ENCODE peak calls at places on chromosomes 2 and 18, in six cellular contexts. One of them, this sample, is unnamed.

GRCh38 chr2:727071-727470 is 49.9 kb upstream of the TMEM18 start:
- DNase-seq in GM12865: peak; percentile 61
- DNase-seq in lung: no peak
- DNase-seq in stimulated activated CD4-positive, alpha-beta T cell treated with anti-CD3 and anti-CD28 coated beads, Interleukin-4, amount 100 ng/mL, for 1 hour: no peak
- DNase-seq in H9: no peak
- DNase-seq in activated CD4-positive, alpha-beta T cell treated with anti-CD3 and anti-CD28 coated beads, Interleukin-2, amount 50 U/mL, for 24 hours: no peak
- DNase-seq in this sample: no peak

GRCh38 chr2:160010361-160011145 is 51.9 kb downstream of the PLA2R1 start:
- DNase-seq in GM12865: no peak
- DNase-seq in lung: no peak
- DNase-seq in stimulated activated CD4-positive, alpha-beta T cell treated with anti-CD3 and anti-CD28 coated beads, Interleukin-4, amount 100 ng/mL, for 1 hour: no peak
- DNase-seq in H9: no peak
- DNase-seq in activated CD4-positive, alpha-beta T cell treated with anti-CD3 and anti-CD28 coated beads, Interleukin-2, amount 50 U/mL, for 24 hours: no peak
- DNase-seq in this sample: no peak

GRCh38 chr18:23401400-23402347 is 51.4 kb upstream of the RIOK3 start:
- DNase-seq in GM12865: no peak
- DNase-seq in lung: peak; percentile 38
- DNase-seq in stimulated activated CD4-positive, alpha-beta T cell treated with anti-CD3 and anti-CD28 coated beads, Interleukin-4, amount 100 ng/mL, for 1 hour: no peak
- DNase-seq in H9: peak; percentile 67
- DNase-seq in activated CD4-positive, alpha-beta T cell treated with anti-CD3 and anti-CD28 coated beads, Interleukin-2, amount 50 U/mL, for 24 hours: no peak
- DNase-seq in this sample: no peak

GRCh38 chr2:169107645-169108044 is 38.3 kb downstream of the DHRS9 start:
- DNase-seq in GM12865: peak; percentile 46
- DNase-seq in lung: no peak
- DNase-seq in stimulated activated CD4-positive, alpha-beta T cell treated with anti-CD3 and anti-CD28 coated beads, Interleukin-4, amount 100 ng/mL, for 1 hour: no peak
- DNase-seq in H9: no peak
- DNase-seq in activated CD4-positive, alpha-beta T cell treated with anti-CD3 and anti-CD28 coated beads, Interleukin-2, amount 50 U/mL, for 24 hours: no peak
- DNase-seq in this sample: no peak

GRCh38 chr2:107591541-107591940 is 235.2 kb upstream of the RGPD4 start:
- DNase-seq in GM12865: no peak
- DNase-seq in lung: no peak
- DNase-seq in stimulated activated CD4-positive, alpha-beta T cell treated with anti-CD3 and anti-CD28 coated beads, Interleukin-4, amount 100 ng/mL, for 1 hour: no peak
- DNase-seq in H9: no peak
- DNase-seq in activated CD4-positive, alpha-beta T cell treated with anti-CD3 and anti-CD28 coated beads, Interleukin-2, amount 50 U/mL, for 24 hours: no peak
- DNase-seq in this sample: no peak

GRCh38 chr2:182594286-182594685 is 121.8 kb upstream of the DNAJC10 start:
- DNase-seq in GM12865: no peak
- DNase-seq in lung: no peak
- DNase-seq in stimulated activated CD4-positive, alpha-beta T cell treated with anti-CD3 and anti-CD28 coated beads, Interleukin-4, amount 100 ng/mL, for 1 hour: no peak
- DNase-seq in H9: no peak
- DNase-seq in activated CD4-positive, alpha-beta T cell treated with anti-CD3 and anti-CD28 coated beads, Interleukin-2, amount 50 U/mL, for 24 hours: no peak
- DNase-seq in this sample: no peak

GRCh38 chr2:158755310-158755709 is 39.8 kb upstream of the DAPL1 start:
- DNase-seq in GM12865: no peak
- DNase-seq in lung: no peak
- DNase-seq in stimulated activated CD4-positive, alpha-beta T cell treated with anti-CD3 and anti-CD28 coated beads, Interleukin-4, amount 100 ng/mL, for 1 hour: no peak
- DNase-seq in H9: no peak
- DNase-seq in activated CD4-positive, alpha-beta T cell treated with anti-CD3 and anti-CD28 coated beads, Interleukin-2, amount 50 U/mL, for 24 hours: no peak
- DNase-seq in this sample: no peak

GRCh38 chr2:3461781-3462492 is 57.4 kb downstream of the ADI1 start:
- DNase-seq in GM12865: peak; percentile 82
- DNase-seq in lung: no peak
- DNase-seq in stimulated activated CD4-positive, alpha-beta T cell treated with anti-CD3 and anti-CD28 coated beads, Interleukin-4, amount 100 ng/mL, for 1 hour: no peak
- DNase-seq in H9: no peak
- DNase-seq in activated CD4-positive, alpha-beta T cell treated with anti-CD3 and anti-CD28 coated beads, Interleukin-2, amount 50 U/mL, for 24 hours: no peak
- DNase-seq in this sample: peak; percentile 40

GRCh38 chr18:9901377-9901776 is 12.4 kb upstream of the VAPA start:
- DNase-seq in GM12865: no peak
- DNase-seq in lung: no peak
- DNase-seq in stimulated activated CD4-positive, alpha-beta T cell treated with anti-CD3 and anti-CD28 coated beads, Interleukin-4, amount 100 ng/mL, for 1 hour: no peak
- DNase-seq in H9: no peak
- DNase-seq in activated CD4-positive, alpha-beta T cell treated with anti-CD3 and anti-CD28 coated beads, Interleukin-2, amount 50 U/mL, for 24 hours: no peak
- DNase-seq in this sample: no peak

GRCh38 chr2:73174244-73174643 is 28.1 kb upstream of the NOTO start:
- DNase-seq in GM12865: no peak
- DNase-seq in lung: no peak
- DNase-seq in stimulated activated CD4-positive, alpha-beta T cell treated with anti-CD3 and anti-CD28 coated beads, Interleukin-4, amount 100 ng/mL, for 1 hour: no peak
- DNase-seq in H9: no peak
- DNase-seq in activated CD4-positive, alpha-beta T cell treated with anti-CD3 and anti-CD28 coated beads, Interleukin-2, amount 50 U/mL, for 24 hours: no peak
- DNase-seq in this sample: no peak

GRCh38 chr2:210171309-210172218 is at the start of gene KANSL1L:
- DNase-seq in GM12865: peak; percentile 96
- DNase-seq in lung: peak; percentile 99
- DNase-seq in stimulated activated CD4-positive, alpha-beta T cell treated with anti-CD3 and anti-CD28 coated beads, Interleukin-4, amount 100 ng/mL, for 1 hour: peak; percentile 97
- DNase-seq in H9: peak; percentile 97
- DNase-seq in activated CD4-positive, alpha-beta T cell treated with anti-CD3 and anti-CD28 coated beads, Interleukin-2, amount 50 U/mL, for 24 hours: peak; percentile 91
- DNase-seq in this sample: peak; percentile 99

GRCh38 chr18:22210331-22210754 is 41.0 kb downstream of the GATA6 start:
- DNase-seq in GM12865: no peak
- DNase-seq in lung: no peak
- DNase-seq in stimulated activated CD4-positive, alpha-beta T cell treated with anti-CD3 and anti-CD28 coated beads, Interleukin-4, amount 100 ng/mL, for 1 hour: no peak
- DNase-seq in H9: no peak
- DNase-seq in activated CD4-positive, alpha-beta T cell treated with anti-CD3 and anti-CD28 coated beads, Interleukin-2, amount 50 U/mL, for 24 hours: no peak
- DNase-seq in this sample: no peak

GRCh38 chr2:10659898-10660568 is 29.7 kb downstream of the NOL10 start:
- DNase-seq in GM12865: peak; percentile 21
- DNase-seq in lung: peak; percentile 47
- DNase-seq in stimulated activated CD4-positive, alpha-beta T cell treated with anti-CD3 and anti-CD28 coated beads, Interleukin-4, amount 100 ng/mL, for 1 hour: peak; percentile 39
- DNase-seq in H9: peak; percentile 63
- DNase-seq in activated CD4-positive, alpha-beta T cell treated with anti-CD3 and anti-CD28 coated beads, Interleukin-2, amount 50 U/mL, for 24 hours: no peak
- DNase-seq in this sample: no peak

GRCh38 chr2:201580486-201580885 is 62.8 kb downstream of the TMEM237 start:
- DNase-seq in GM12865: no peak
- DNase-seq in lung: no peak
- DNase-seq in stimulated activated CD4-positive, alpha-beta T cell treated with anti-CD3 and anti-CD28 coated beads, Interleukin-4, amount 100 ng/mL, for 1 hour: no peak
- DNase-seq in H9: no peak
- DNase-seq in activated CD4-positive, alpha-beta T cell treated with anti-CD3 and anti-CD28 coated beads, Interleukin-2, amount 50 U/mL, for 24 hours: no peak
- DNase-seq in this sample: no peak

GRCh38 chr2:20151116-20151571 is 73.8 kb downstream of the SDC1 start:
- DNase-seq in GM12865: peak; percentile 71
- DNase-seq in lung: no peak
- DNase-seq in stimulated activated CD4-positive, alpha-beta T cell treated with anti-CD3 and anti-CD28 coated beads, Interleukin-4, amount 100 ng/mL, for 1 hour: no peak
- DNase-seq in H9: peak; percentile 12
- DNase-seq in activated CD4-positive, alpha-beta T cell treated with anti-CD3 and anti-CD28 coated beads, Interleukin-2, amount 50 U/mL, for 24 hours: no peak
- DNase-seq in this sample: no peak

GRCh38 chr2:149084924-149085795 is 46.7 kb downstream of the LYPD6B start:
- DNase-seq in GM12865: no peak
- DNase-seq in lung: no peak
- DNase-seq in stimulated activated CD4-positive, alpha-beta T cell treated with anti-CD3 and anti-CD28 coated beads, Interleukin-4, amount 100 ng/mL, for 1 hour: no peak
- DNase-seq in H9: no peak
- DNase-seq in activated CD4-positive, alpha-beta T cell treated with anti-CD3 and anti-CD28 coated beads, Interleukin-2, amount 50 U/mL, for 24 hours: no peak
- DNase-seq in this sample: no peak

GRCh38 chr18:11951390-11951851 is 29.9 kb upstream of the IMPA2 start:
- DNase-seq in GM12865: no peak
- DNase-seq in lung: no peak
- DNase-seq in stimulated activated CD4-positive, alpha-beta T cell treated with anti-CD3 and anti-CD28 coated beads, Interleukin-4, amount 100 ng/mL, for 1 hour: no peak
- DNase-seq in H9: peak; percentile 52
- DNase-seq in activated CD4-positive, alpha-beta T cell treated with anti-CD3 and anti-CD28 coated beads, Interleukin-2, amount 50 U/mL, for 24 hours: no peak
- DNase-seq in this sample: no peak

GRCh38 chr2:20637147-20637546 is 13.8 kb downstream of the HS1BP3 start:
- DNase-seq in GM12865: no peak
- DNase-seq in lung: no peak
- DNase-seq in stimulated activated CD4-positive, alpha-beta T cell treated with anti-CD3 and anti-CD28 coated beads, Interleukin-4, amount 100 ng/mL, for 1 hour: no peak
- DNase-seq in H9: no peak
- DNase-seq in activated CD4-positive, alpha-beta T cell treated with anti-CD3 and anti-CD28 coated beads, Interleukin-2, amount 50 U/mL, for 24 hours: no peak
- DNase-seq in this sample: peak; percentile 69

GRCh38 chr2:14126846-14127245 is 505.7 kb upstream of the LRATD1 start:
- DNase-seq in GM12865: no peak
- DNase-seq in lung: no peak
- DNase-seq in stimulated activated CD4-positive, alpha-beta T cell treated with anti-CD3 and anti-CD28 coated beads, Interleukin-4, amount 100 ng/mL, for 1 hour: no peak
- DNase-seq in H9: no peak
- DNase-seq in activated CD4-positive, alpha-beta T cell treated with anti-CD3 and anti-CD28 coated beads, Interleukin-2, amount 50 U/mL, for 24 hours: no peak
- DNase-seq in this sample: no peak

GRCh38 chr2:42754021-42754775 is 9.7 kb downstream of the OXER1 start:
- DNase-seq in GM12865: peak; percentile 85
- DNase-seq in lung: no peak
- DNase-seq in stimulated activated CD4-positive, alpha-beta T cell treated with anti-CD3 and anti-CD28 coated beads, Interleukin-4, amount 100 ng/mL, for 1 hour: no peak
- DNase-seq in H9: no peak
- DNase-seq in activated CD4-positive, alpha-beta T cell treated with anti-CD3 and anti-CD28 coated beads, Interleukin-2, amount 50 U/mL, for 24 hours: no peak
- DNase-seq in this sample: no peak

GRCh38 chr18:22314406-22314805 is 103.3 kb downstream of the CTAGE1 start:
- DNase-seq in GM12865: no peak
- DNase-seq in lung: no peak
- DNase-seq in stimulated activated CD4-positive, alpha-beta T cell treated with anti-CD3 and anti-CD28 coated beads, Interleukin-4, amount 100 ng/mL, for 1 hour: no peak
- DNase-seq in H9: no peak
- DNase-seq in activated CD4-positive, alpha-beta T cell treated with anti-CD3 and anti-CD28 coated beads, Interleukin-2, amount 50 U/mL, for 24 hours: no peak
- DNase-seq in this sample: no peak

GRCh38 chr2:228725031-228725430 is 543.5 kb upstream of the SPHKAP start:
- DNase-seq in GM12865: no peak
- DNase-seq in lung: no peak
- DNase-seq in stimulated activated CD4-positive, alpha-beta T cell treated with anti-CD3 and anti-CD28 coated beads, Interleukin-4, amount 100 ng/mL, for 1 hour: no peak
- DNase-seq in H9: no peak
- DNase-seq in activated CD4-positive, alpha-beta T cell treated with anti-CD3 and anti-CD28 coated beads, Interleukin-2, amount 50 U/mL, for 24 hours: no peak
- DNase-seq in this sample: no peak